ENCODE peak calls at places on chromosomes 4 and X, in seven cellular contexts. L is AG10803, O is NCI-H1694, Q is LoVo, X is NT2/D1, K is RKO, Y is hypothalamus. S is an unnamed sample.

GRCh38 chr4:159446266-159446976 is 343.5 kb downstream of the RAPGEF2 start:
- DNase-seq in L (peak), O (peak), Q (peak), X (peak), K (peak), Y (peak), S (peak)

GRCh38 chr4:100728861-100729260 is 211.0 kb upstream of the EMCN start:
- DNase-seq in L (no peak), O (no peak), Q (no peak), X (no peak), K (no peak), Y (no peak), S (peak)

GRCh38 chr4:17709760-17710068 is 71.7 kb downstream of the FAM184B start:
- DNase-seq in L (no peak), O (no peak), Q (no peak), X (no peak), K (no peak), Y (no peak), S (no peak)

GRCh38 chr4:158176108-158176507 is 3.3 kb upstream of the GASK1B start:
- DNase-seq in L (peak), O (no peak), Q (peak), X (no peak), K (peak), Y (no peak), S (peak)

GRCh38 chr4:151340751-151341385 is 15.5 kb upstream of the SH3D19 start:
- DNase-seq in L (peak), O (no peak), Q (no peak), X (no peak), K (no peak), Y (no peak), S (no peak)

GRCh38 chrX:21996872-21997271 is 35.3 kb upstream of the PHEX start:
- DNase-seq in L (peak), O (no peak), Q (no peak), X (no peak), K (peak), Y (no peak), S (peak)

GRCh38 chrX:77548751-77549150 is 101.6 kb downstream of the FGF16 start:
- DNase-seq in L (no peak), O (no peak), Q (no peak), X (no peak), K (no peak), Y (no peak), S (no peak)

GRCh38 chr4:25813705-25814104 is 49.1 kb downstream of the SEL1L3 start:
- DNase-seq in L (peak), O (no peak), Q (no peak), X (peak), K (no peak), Y (no peak), S (peak)

GRCh38 chrX:57172544-57172943 is 35.3 kb upstream of the SPIN2A start:
- DNase-seq in L (peak), O (no peak), Q (no peak), X (no peak), K (no peak), Y (no peak), S (no peak)

GRCh38 chr4:85557016-85557901 is 82.3 kb downstream of the ARHGAP24 start:
- DNase-seq in L (no peak), O (no peak), Q (no peak), X (no peak), K (no peak), Y (no peak), S (no peak)

GRCh38 chrX:100649550-100650356 is 5.8 kb downstream of the SRPX2 start:
- DNase-seq in L (peak), O (no peak), Q (no peak), X (no peak), K (no peak), Y (no peak), S (peak)

GRCh38 chr4:35520059-35520458 is 724.3 kb downstream of the ARAP2 start:
- DNase-seq in L (no peak), O (no peak), Q (peak), X (no peak), K (no peak), Y (no peak), S (no peak)

GRCh38 chr4:6673660-6674499 is 19.8 kb upstream of the S100P start:
- DNase-seq in L (peak), O (no peak), Q (peak), X (peak), K (peak), Y (peak), S (peak)